ENCODE peak calls at places on chromosome 2, in six cellular contexts. B is stimulated activated naive B cell treated with anti-CD40 and anti-IgM and Interleukin-4, amounts not matched to agents 10 μg/mL and 1 μg/mL and 100 μg/mL, for 72 hours; Q is HAP-1; L is stimulated activated CD8-positive, alpha-beta memory T cell treated with anti-CD3 and anti-CD28 coated beads, Interleukin-15, amount 100 ng/mL, for 48 hours; X is Peyer's patch; M is T-helper 2 cell. H is an unnamed sample.

GRCh38 chr2:71884303-71885042 is 263.2 kb downstream of the CYP26B1 start:
- DNase-seq in X (no peak), M (no peak), Q (no peak), B (no peak), L (no peak), H (no peak)

GRCh38 chr2:42359894-42360483 is 1.0 kb downstream of the COX7A2L start:
- DNase-seq in X (no peak), M (peak), B (no peak), Q (no peak), L (no peak), H (no peak)

GRCh38 chr2:167785606-167786005 is 461.8 kb downstream of the STK39 start:
- DNase-seq in Q (no peak), X (no peak), L (no peak), M (no peak), B (no peak), H (no peak)

GRCh38 chr2:235669269-235669831 is 175.5 kb downstream of the AGAP1 start:
- DNase-seq in X (no peak), Q (peak), L (peak), M (peak), B (no peak), H (peak)

GRCh38 chr2:156399950-156400703 is 36.1 kb upstream of the GPD2 start:
- DNase-seq in L (peak), Q (peak), B (peak), M (no peak), X (peak), H (peak)

GRCh38 chr2:34954758-34955157 is 1355.7 kb upstream of the FAM98A start:
- DNase-seq in L (no peak), M (no peak), X (no peak), B (no peak), Q (no peak), H (no peak)

GRCh38 chr2:36539631-36540030 is 58.3 kb downstream of the FEZ2 start:
- DNase-seq in L (no peak), M (no peak), X (no peak), B (no peak), Q (no peak), H (no peak)

GRCh38 chr2:44061469-44061868 is 65.7 kb upstream of the LRPPRC start:
- DNase-seq in M (no peak), L (no peak), B (no peak), X (no peak), Q (no peak), H (no peak)

GRCh38 chr2:207531024-207531411 is 1.3 kb downstream of the CREB1 start:
- DNase-seq in X (no peak), L (peak), Q (no peak), B (peak), M (no peak), H (no peak)

GRCh38 chr2:18603867-18604572 is 14.7 kb upstream of the NT5C1B start:
- DNase-seq in Q (no peak), B (no peak), X (no peak), M (no peak), L (no peak), H (no peak)

GRCh38 chr2:241940329-241940728 is 70.8 kb downstream of the RTP5 start:
- DNase-seq in X (no peak), Q (no peak), M (no peak), B (no peak), L (no peak), H (no peak)

GRCh38 chr2:31962757-31963361 is 47.9 kb downstream of the MEMO1 start:
- DNase-seq in X (no peak), L (peak), Q (no peak), M (no peak), B (no peak), H (no peak)

GRCh38 chr2:176652300-176653182 is 383.3 kb downstream of the MTX2 start:
- DNase-seq in M (peak), L (no peak), X (no peak), B (no peak), Q (peak), H (peak)

GRCh38 chr2:235005603-235006259 is 53.9 kb downstream of the SH3BP4 start:
- DNase-seq in B (no peak), Q (peak), M (no peak), X (no peak), L (no peak), H (no peak)

GRCh38 chr2:73284296-73285161 is at the start of gene FBXO41:
- DNase-seq in L (peak), M (peak), Q (peak), B (peak), X (peak), H (peak)

GRCh38 chr2:134283701-134284100 is 29.8 kb downstream of the MGAT5 start:
- DNase-seq in X (no peak), L (no peak), B (no peak), M (no peak), Q (no peak), H (no peak)

GRCh38 chr2:2524340-2524941 is 193.4 kb upstream of the MYT1L start:
- DNase-seq in X (no peak), B (no peak), M (no peak), Q (no peak), L (no peak), H (no peak)

GRCh38 chr2:16652296-16653082 is 13.1 kb downstream of the CYRIA start:
- DNase-seq in L (no peak), Q (no peak), M (no peak), B (no peak), X (no peak), H (no peak)

GRCh38 chr2:96828874-96829273 is 12.8 kb downstream of the CNNM3 start:
- DNase-seq in M (no peak), X (no peak), Q (no peak), B (no peak), L (no peak), H (no peak)

GRCh38 chr2:48943436-48943835 is 187.9 kb upstream of the LHCGR start:
- DNase-seq in L (no peak), Q (no peak), M (no peak), X (no peak), B (no peak), H (no peak)

GRCh38 chr2:219356834-219357233 is 24.3 kb upstream of the RESP18 start:
- DNase-seq in B (no peak), X (no peak), M (no peak), Q (no peak), L (no peak), H (no peak)

GRCh38 chr2:226098861-226099466 is 699.5 kb downstream of the NYAP2 start:
- DNase-seq in Q (no peak), B (no peak), M (no peak), L (no peak), X (no peak), H (no peak)

GRCh38 chr2:181574321-181574720 is 82.6 kb downstream of the CERKL start:
- DNase-seq in L (no peak), B (no peak), Q (no peak), X (no peak), M (no peak), H (peak)

GRCh38 chr2:217588266-217588665 is 414.5 kb downstream of the TNS1 start:
- DNase-seq in B (no peak), M (no peak), Q (no peak), L (no peak), X (no peak), H (no peak)

GRCh38 chr2:32366595-32366994 is 9.8 kb downstream of the BIRC6 start:
- DNase-seq in B (no peak), M (no peak), L (no peak), Q (no peak), X (no peak), H (no peak)

GRCh38 chr2:45892236-45892701 is 240.8 kb downstream of the PRKCE start:
- DNase-seq in L (no peak), X (no peak), M (no peak), B (no peak), Q (no peak), H (no peak)

GRCh38 chr2:152647417-152648010 is 69.7 kb downstream of the PRPF40A start:
- DNase-seq in M (no peak), X (no peak), B (no peak), L (no peak), Q (peak), H (peak)

GRCh38 chr2:7118606-7119503 is 201.6 kb downstream of the RNF144A start:
- DNase-seq in Q (peak), L (no peak), B (no peak), X (no peak), M (no peak), H (peak)